ENCODE peak calls at places on chromosomes 13 and 19, in seven cellular contexts. W is left ventricle myocardium inferior; E is OCI-LY7; B is CD8-positive, alpha-beta memory T cell; O is Peyer's patch; V is psoas muscle; R is A673. I is an unnamed sample.
A peak's percentile ranks its signal among the peaks of the same experiment; 100 is the strongest.

GRCh38 chr13:93771229-93771628 is 544.6 kb downstream of the GPC6 start:
- DNase-seq in W (no peak), E (no peak), B (no peak), O (no peak), V (no peak), R (peak; percentile 79), I (no peak)

GRCh38 chr19:46371371-46371901 is 24.5 kb downstream of the PPP5C start:
- DNase-seq in W (no peak), E (no peak), B (peak; percentile 16), O (peak; percentile 33), V (no peak), R (no peak), I (no peak)

GRCh38 chr13:108985166-108985565 is 355.8 kb downstream of the MYO16 start:
- DNase-seq in W (no peak), E (no peak), B (no peak), O (no peak), V (no peak), R (peak; percentile 37), I (no peak)

GRCh38 chr13:92833071-92833470 is 393.5 kb upstream of the GPC6 start:
- DNase-seq in W (no peak), E (no peak), B (no peak), O (no peak), V (no peak), R (peak; percentile 4), I (no peak)

GRCh38 chr19:33064778-33065550 is at the start of gene RHPN2:
- DNase-seq in W (peak; percentile 69), E (peak; percentile 28), B (peak; percentile 26), O (peak; percentile 87), V (peak; percentile 64), R (peak; percentile 88), I (no peak)

GRCh38 chr13:24659239-24659638 is 21.0 kb upstream of the ATP12A start:
- DNase-seq in W (no peak), E (no peak), B (no peak), O (no peak), V (no peak), R (no peak), I (no peak)

GRCh38 chr13:36999054-36999927 is at the start of gene ALG5:
- DNase-seq in W (peak; percentile 91), E (peak; percentile 93), B (peak; percentile 97), O (peak; percentile 94), V (peak; percentile 96), R (peak; percentile 95), I (peak; percentile 94)

GRCh38 chr13:108437496-108437895 is 168.0 kb downstream of the TNFSF13B start:
- DNase-seq in W (no peak), E (no peak), B (no peak), O (no peak), V (no peak), R (no peak), I (no peak)

GRCh38 chr19:14871619-14872230 is 14.2 kb downstream of the OR7A17 start:
- DNase-seq in W (no peak), E (peak; percentile 39), B (no peak), O (no peak), V (no peak), R (peak; percentile 50), I (peak; percentile 6)

GRCh38 chr19:39843919-39844793 is 2.0 kb downstream of the FBL start:
- DNase-seq in W (no peak), E (peak; percentile 66), B (peak; percentile 45), O (no peak), V (no peak), R (peak; percentile 71), I (no peak)

GRCh38 chr13:100773429-100773828 is 98.8 kb upstream of the TMTC4 start:
- DNase-seq in W (no peak), E (no peak), B (no peak), O (no peak), V (no peak), R (no peak), I (no peak)

GRCh38 chr13:113758651-113759524 is at the start of gene TMEM255B:
- DNase-seq in W (peak; percentile 89), E (no peak), B (peak; percentile 65), O (peak; percentile 92), V (peak; percentile 90), R (peak; percentile 72), I (peak; percentile 53)

GRCh38 chr13:89846890-89847585 is 1500.4 kb upstream of the MIR17HG start:
- DNase-seq in W (no peak), E (no peak), B (no peak), O (no peak), V (no peak), R (no peak), I (no peak)

GRCh38 chr19:10848208-10848843 is at the start of gene C19orf38:
- DNase-seq in W (no peak), E (no peak), B (no peak), O (no peak), V (no peak), R (no peak), I (no peak)

GRCh38 chr19:50994129-50994528 is 7.3 kb downstream of the KLK8 start:
- DNase-seq in W (no peak), E (peak; percentile 55), B (no peak), O (no peak), V (no peak), R (peak; percentile 21), I (no peak)

GRCh38 chr19:29292146-29292545 is 79.2 kb upstream of the UQCRFS1 start:
- DNase-seq in W (no peak), E (no peak), B (no peak), O (no peak), V (no peak), R (no peak), I (no peak)

GRCh38 chr13:111488466-111489132 is 168.2 kb downstream of the TEX29 start:
- DNase-seq in W (no peak), E (no peak), B (no peak), O (no peak), V (no peak), R (no peak), I (no peak)

GRCh38 chr19:57664269-57665127 is 4.2 kb upstream of the ZSCAN4 start:
- DNase-seq in W (peak; percentile 66), E (no peak), B (no peak), O (peak; percentile 45), V (peak; percentile 64), R (peak; percentile 39), I (no peak)

GRCh38 chr19:47157455-47158321 is 27.1 kb downstream of the SAE1 start:
- DNase-seq in W (peak; percentile 45), E (peak; percentile 31), B (peak; percentile 59), O (peak; percentile 82), V (no peak), R (no peak), I (peak; percentile 26)

GRCh38 chr13:78060966-78061365 is 142.3 kb upstream of the EDNRB start:
- DNase-seq in W (no peak), E (no peak), B (no peak), O (no peak), V (no peak), R (no peak), I (no peak)

GRCh38 chr19:10001899-10002298 is 8.4 kb downstream of the COL5A3 start:
- DNase-seq in W (peak; percentile 63), E (no peak), B (no peak), O (peak; percentile 80), V (peak; percentile 83), R (peak; percentile 32), I (no peak)

GRCh38 chr13:89899302-89900103 is 1448.0 kb upstream of the MIR17HG start:
- DNase-seq in W (no peak), E (no peak), B (no peak), O (no peak), V (no peak), R (no peak), I (no peak)

GRCh38 chr13:48492123-48493075 is 40.5 kb downstream of the RCBTB2 start:
- DNase-seq in W (peak; percentile 82), E (peak; percentile 89), B (peak; percentile 75), O (peak; percentile 91), V (peak; percentile 81), R (peak; percentile 83), I (peak; percentile 53)

GRCh38 chr19:48784527-48784926 is 26.3 kb downstream of the BCAT2 start:
- DNase-seq in W (no peak), E (no peak), B (no peak), O (no peak), V (no peak), R (no peak), I (no peak)

GRCh38 chr13:40376867-40377266 is 289.6 kb downstream of the FOXO1 start:
- DNase-seq in W (no peak), E (no peak), B (no peak), O (no peak), V (no peak), R (no peak), I (no peak)

DNA sequence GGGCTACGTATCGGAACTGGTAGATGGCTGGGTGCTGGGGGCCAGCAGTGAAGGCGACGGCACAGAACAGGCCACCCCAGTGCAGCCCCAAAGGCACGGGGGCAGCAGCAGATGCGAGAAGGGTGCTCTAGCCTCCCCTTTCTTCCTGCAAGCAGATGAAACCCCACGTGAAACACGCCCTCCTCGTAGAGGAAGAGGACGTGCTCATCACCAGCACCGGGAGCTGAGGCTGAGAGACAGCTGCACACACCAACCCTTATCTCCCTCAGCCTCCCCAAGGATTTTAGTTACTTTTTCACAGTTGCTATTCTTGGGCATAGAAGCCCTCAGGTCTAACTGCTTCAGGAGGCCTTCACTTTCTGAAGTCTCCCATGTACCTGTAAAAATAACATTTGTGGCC is 11.9 kb downstream of the ZNF787 start:
- DNase-seq in W (no peak), E (no peak), B (no peak), O (no peak), V (no peak), R (no peak), I (no peak)
- H3K4me1 ChIP-seq in W (peaks cover 98% of the 10 kb centered on the region), E (peaks cover 37% of the 10 kb centered on the region), B (peaks cover 22% of the 10 kb centered on the region), O (peaks cover 13% of the 10 kb centered on the region), V (peaks cover 71% of the 10 kb centered on the region), R (peaks cover 54% of the 10 kb centered on the region), I (peaks cover 15% of the 10 kb centered on the region)

GRCh38 chr19:52034051-52034728 is 6.0 kb upstream of the ZNF614 start:
- DNase-seq in W (no peak), E (no peak), B (no peak), O (no peak), V (no peak), R (peak; percentile 6), I (no peak)
- H3K36me3 ChIP-seq in W (peaks cover 83% of the 10 kb centered on the region), E (peaks cover 32% of the 10 kb centered on the region), B (peaks cover 42% of the 10 kb centered on the region), O (peaks cover 5% of the 10 kb centered on the region), V (peaks cover 49% of the 10 kb centered on the region), R (peaks cover 69% of the 10 kb centered on the region), I (peaks cover 47% of the 10 kb centered on the region)

GRCh38 chr19:4369109-4369887 is 25.9 kb downstream of the MPND start:
- DNase-seq in W (peak; percentile 46), E (peak; percentile 82), B (peak; percentile 74), O (peak; percentile 91), V (peak; percentile 73), R (no peak), I (peak; percentile 61)
- H3K4me1 ChIP-seq in W (peaks cover 78% of the 10 kb centered on the region), E (peaks cover 34% of the 10 kb centered on the region), B (peaks cover 47% of the 10 kb centered on the region), O (peaks cover 3% of the 10 kb centered on the region), V (peaks cover 69% of the 10 kb centered on the region), R (peaks cover 17% of the 10 kb centered on the region), I (peaks cover 49% of the 10 kb centered on the region)

GRCh38 chr19:56159009-56159501 is 16.8 kb upstream of the GALP start:
- DNase-seq in W (no peak), E (no peak), B (no peak), O (no peak), V (no peak), R (no peak), I (no peak)
- H3K36me3 ChIP-seq in W (peaks cover 35% of the 10 kb centered on the region), E (peaks cover 27% of the 10 kb centered on the region), B (peaks cover 6% of the 10 kb centered on the region), O (no peaks in the 10 kb centered on the region), V (no peaks in the 10 kb centered on the region), R (peaks cover 15% of the 10 kb centered on the region), I (peaks cover 20% of the 10 kb centered on the region)

GRCh38 chr13:106517151-106517847 is 18.2 kb downstream of the EFNB2 start:
- DNase-seq in W (no peak), E (no peak), B (no peak), O (no peak), V (no peak), R (no peak), I (no peak)
- H3K4me1 ChIP-seq in W (peaks cover 41% of the 10 kb centered on the region), E (no peaks in the 10 kb centered on the region), B (no peaks in the 10 kb centered on the region), O (no peaks in the 10 kb centered on the region), V (peaks cover 14% of the 10 kb centered on the region), R (peaks cover 6% of the 10 kb centered on the region), I (no peaks in the 10 kb centered on the region)

GRCh38 chr19:6216236-6216995 is 63.4 kb downstream of the MLLT1 start:
- DNase-seq in W (no peak), E (no peak), B (no peak), O (no peak), V (peak; percentile 45), R (no peak), I (no peak)
- H3K36me3 ChIP-seq in W (peaks cover 48% of the 10 kb centered on the region), E (peaks cover 11% of the 10 kb centered on the region), B (no peaks in the 10 kb centered on the region), O (no peaks in the 10 kb centered on the region), V (no peaks in the 10 kb centered on the region), R (peaks cover 7% of the 10 kb centered on the region), I (peaks cover 3% of the 10 kb centered on the region)

I was measured in CD4-positive, CD25-positive, alpha-beta regulatory T cell.